ENCODE peak calls at places on chromosomes 5 and 9, in seven cellular contexts. F is LoVo, E is IMR-90, P is PC-3, A is spleen, X is foreskin fibroblast, C is AG20443. I is an unnamed sample.

GRCh38 chr9:33180526-33181184 is 13.5 kb upstream of the B4GALT1 start:
- DNase-seq in F (no peak), E (peak), P (no peak), A (no peak), X (peak), C (peak), I (no peak)

GRCh38 chr5:54663876-54664275 is 146.3 kb downstream of the SNX18 start:
- DNase-seq in F (no peak), E (peak), P (peak), A (no peak), X (peak), C (peak), I (no peak)

GRCh38 chr9:24413651-24414050 is 132.0 kb downstream of the IZUMO3 start:
- DNase-seq in F (no peak), E (no peak), P (peak), A (no peak), X (no peak), C (no peak), I (no peak)

GRCh38 chr9:99905833-99906402 is 536 bp upstream of the STX17 start:
- DNase-seq in F (peak), E (peak), P (peak), A (no peak), X (peak), C (peak), I (no peak)

GRCh38 chr9:36862206-36863145 is 171.6 kb downstream of the PAX5 start:
- DNase-seq in F (peak), E (peak), P (peak), A (peak), X (peak), C (peak), I (no peak)

GRCh38 chr9:81377921-81378320 is 311.4 kb downstream of the TLE1 start:
- DNase-seq in F (no peak), E (peak), P (no peak), A (no peak), X (no peak), C (no peak), I (no peak)

GRCh38 chr9:86838883-86839497 is 108.3 kb downstream of the GAS1 start:
- DNase-seq in F (no peak), E (no peak), P (no peak), A (no peak), X (no peak), C (no peak), I (no peak)

GRCh38 chr5:112907166-112907611 is 14.8 kb downstream of the REEP5 start:
- DNase-seq in F (no peak), E (no peak), P (no peak), A (no peak), X (no peak), C (no peak), I (no peak)

GRCh38 chr5:156888520-156888919 is 38.4 kb downstream of the PPP1R2B start:
- DNase-seq in F (no peak), E (no peak), P (no peak), A (no peak), X (no peak), C (no peak), I (no peak)

GRCh38 chr5:22314548-22314947 is 538.6 kb downstream of the CDH12 start:
- DNase-seq in F (no peak), E (no peak), P (no peak), A (no peak), X (no peak), C (no peak), I (no peak)

GRCh38 chr9:114709636-114710035 is 27.6 kb upstream of the TEX48 start:
- DNase-seq in F (no peak), E (no peak), P (no peak), A (no peak), X (no peak), C (no peak), I (no peak)

GRCh38 chr9:91001146-91001611 is 199.6 kb downstream of the SYK start:
- DNase-seq in F (peak), E (peak), P (peak), A (no peak), X (peak), C (peak), I (no peak)

GRCh38 chr5:69489246-69489645 is 3.3 kb upstream of the OCLN start:
- DNase-seq in F (no peak), E (no peak), P (no peak), A (no peak), X (no peak), C (no peak), I (no peak)

GRCh38 chr5:1666812-1667588 is 132.6 kb downstream of the MRPL36 start:
- DNase-seq in F (no peak), E (no peak), P (peak), A (no peak), X (peak), C (peak), I (no peak)

GRCh38 chr5:172556971-172557461 is 84.0 kb upstream of the NEURL1B start:
- DNase-seq in F (no peak), E (no peak), P (no peak), A (peak), X (no peak), C (no peak), I (peak)

GRCh38 chr5:148794275-148794674 is 32.1 kb upstream of the ADRB2 start:
- DNase-seq in F (no peak), E (peak), P (no peak), A (no peak), X (no peak), C (no peak), I (no peak)

GRCh38 chr9:129289131-129289731 is 111.2 kb upstream of the IER5L start:
- DNase-seq in F (no peak), E (no peak), P (no peak), A (peak), X (no peak), C (peak), I (peak)

GRCh38 chr5:12270914-12271313 is 366.7 kb upstream of the CTNND2 start:
- DNase-seq in F (no peak), E (no peak), P (no peak), A (no peak), X (no peak), C (no peak), I (no peak)

GRCh38 chr5:56612353-56612752 is 203.0 kb upstream of the MAP3K1 start:
- DNase-seq in F (no peak), E (peak), P (no peak), A (no peak), X (no peak), C (no peak), I (no peak)

GRCh38 chr9:127205952-127206351 is 58.6 kb upstream of the GARNL3 start:
- DNase-seq in F (no peak), E (no peak), P (no peak), A (peak), X (no peak), C (no peak), I (no peak)

GRCh38 chr9:89929315-89929714 is 324.5 kb downstream of the GADD45G start:
- DNase-seq in F (no peak), E (no peak), P (no peak), A (no peak), X (no peak), C (no peak), I (no peak)

GRCh38 chr9:89060790-89061189 is 69.5 kb downstream of the S1PR3 start:
- DNase-seq in F (no peak), E (no peak), P (no peak), A (no peak), X (no peak), C (no peak), I (no peak)

GRCh38 chr9:20023237-20023928 is 234.5 kb upstream of the SLC24A2 start:
- DNase-seq in F (no peak), E (no peak), P (no peak), A (no peak), X (no peak), C (no peak), I (no peak)

GRCh38 chr9:26833792-26834191 is 58.8 kb downstream of the CAAP1 start:
- DNase-seq in F (no peak), E (no peak), P (no peak), A (no peak), X (peak), C (peak), I (no peak)

GRCh38 chr5:111968459-111968858 is 211.5 kb upstream of the NREP start:
- DNase-seq in F (no peak), E (peak), P (no peak), A (no peak), X (peak), C (peak), I (no peak)

GRCh38 chr5:759111-759741 is 25.3 kb downstream of the ZDHHC11B start:
- DNase-seq in F (no peak), E (no peak), P (peak), A (peak), X (no peak), C (peak), I (peak)

GRCh38 chr5:111511174-111512025 is 935 bp downstream of the STARD4 start:
- DNase-seq in F (no peak), E (peak), P (no peak), A (no peak), X (peak), C (peak), I (no peak)

GRCh38 chr5:83022334-83022733 is 54.9 kb downstream of the TMEM167A start:
- DNase-seq in F (no peak), E (no peak), P (no peak), A (no peak), X (no peak), C (no peak), I (no peak)

I was measured in right lobe of liver.